ENCODE peak calls at places on chromosomes 2 and 18, in nine cellular contexts. H is nephron progenitor cell; T is NCI-H1417; X is Ammon's horn; N is prostate gland; W is renal cortical epithelial cell; R is neural progenitor cell; M is stimulated activated CD4-positive, alpha-beta T cell treated with anti-CD3 and anti-CD28 coated beads, Interleukin-1b, Interleukin-23, amount 100 ng/mL, for 48 hours; L is right cardiac atrium. O is an unnamed sample.

GRCh38 chr18:13451208-13451530 is 232.6 kb downstream of the LDLRAD4 start:
- DNase-seq in H (no peak), T (no peak), X (no peak), N (no peak), W (no peak), R (no peak), M (no peak), L (no peak), O (no peak)

GRCh38 chr2:9145109-9145751 is 61.4 kb upstream of the ASAP2 start:
- DNase-seq in H (no peak), T (no peak), X (no peak), N (no peak), W (no peak), R (no peak), M (no peak), L (peak; percentile 65), O (peak; percentile 43)

GRCh38 chr2:170679607-170680079 is 35.5 kb upstream of the SP5 start:
- DNase-seq in H (no peak), T (peak; percentile 7), X (no peak), N (peak; percentile 69), W (peak; percentile 43), R (peak; percentile 26), M (no peak), L (no peak), O (no peak)

GRCh38 chr2:205754924-205755321 is 72.6 kb downstream of the NRP2 start:
- DNase-seq in H (no peak), T (no peak), X (no peak), N (no peak), W (peak; percentile 86), R (peak; percentile 31), M (no peak), L (no peak), O (peak; percentile 40)

GRCh38 chr2:45882707-45883106 is 231.2 kb downstream of the PRKCE start:
- DNase-seq in H (no peak), T (no peak), X (peak; percentile 54), N (no peak), W (no peak), R (no peak), M (no peak), L (peak; percentile 55), O (no peak)

GRCh38 chr2:70403267-70404053 is 101.6 kb upstream of the FAM136A start:
- DNase-seq in H (no peak), T (peak; percentile 35), X (no peak), N (no peak), W (no peak), R (no peak), M (no peak), L (no peak), O (peak; percentile 22)

GRCh38 chr18:76348267-76349066 is 146.6 kb downstream of the ZNF516 start:
- DNase-seq in H (peak; percentile 48), T (peak; percentile 94), X (peak; percentile 20), N (peak; percentile 37), W (no peak), R (peak; percentile 39), M (no peak), L (no peak), O (no peak)

GRCh38 chr2:12728221-12728777 is 11.6 kb downstream of the TRIB2 start:
- DNase-seq in H (no peak), T (no peak), X (no peak), N (no peak), W (no peak), R (no peak), M (peak; percentile 56), L (no peak), O (no peak)

GRCh38 chr2:154934213-154934612 is 235.7 kb downstream of the KCNJ3 start:
- DNase-seq in H (no peak), T (no peak), X (no peak), N (no peak), W (no peak), R (no peak), M (no peak), L (no peak), O (no peak)

O was measured in H4.